ENCODE peak calls at places on chromosomes 11 and 22, in six cellular contexts. S is astrocyte; P is tibial artery; R is CD8-positive, alpha-beta T cell; G is MCF 10A; A is heart right ventricle. E is an unnamed sample.

GRCh38 chr11:17267576-17267975 is 9.0 kb upstream of the NUCB2 start:
- DNase-seq in S (peak), R (no peak), A (no peak), G (peak), P (no peak), E (no peak)

GRCh38 chr22:38506118-38506962 is at the start of gene DDX17:
- DNase-seq in P (peak), S (peak), R (peak), G (peak), A (peak), E (peak)

GRCh38 chr11:65793144-65793581 is 6.3 kb downstream of the OVOL1 start:
- DNase-seq in P (no peak), A (no peak), R (no peak), G (peak), S (no peak), E (no peak)

GRCh38 chr11:122038543-122038942 is 77.5 kb downstream of the BLID start:
- DNase-seq in R (no peak), P (no peak), A (no peak), G (no peak), S (peak), E (peak)

GRCh38 chr11:34407121-34407813 is 31.5 kb upstream of the CAT start:
- DNase-seq in R (no peak), G (no peak), P (no peak), S (no peak), A (no peak), E (no peak)

GRCh38 chr11:75543808-75544207 is 18.1 kb upstream of the GDPD5 start:
- DNase-seq in R (no peak), A (no peak), S (no peak), G (no peak), P (no peak), E (no peak)

GRCh38 chr11:17010851-17011420 is 3.3 kb downstream of the PLEKHA7 start:
- DNase-seq in P (no peak), S (no peak), A (no peak), R (no peak), G (no peak), E (no peak)

GRCh38 chr22:28297504-28297903 is 378.4 kb upstream of the PITPNB start:
- DNase-seq in R (no peak), A (no peak), S (peak), P (no peak), G (no peak), E (peak)

GRCh38 chr11:65589444-65590239 is 6.0 kb downstream of the KCNK7 start:
- DNase-seq in A (no peak), S (no peak), G (no peak), R (no peak), P (no peak), E (no peak)

GRCh38 chr11:103798029-103798428 is 238.4 kb upstream of the DDI1 start:
- DNase-seq in S (peak), A (no peak), G (no peak), R (no peak), P (no peak), E (peak)

DNA sequence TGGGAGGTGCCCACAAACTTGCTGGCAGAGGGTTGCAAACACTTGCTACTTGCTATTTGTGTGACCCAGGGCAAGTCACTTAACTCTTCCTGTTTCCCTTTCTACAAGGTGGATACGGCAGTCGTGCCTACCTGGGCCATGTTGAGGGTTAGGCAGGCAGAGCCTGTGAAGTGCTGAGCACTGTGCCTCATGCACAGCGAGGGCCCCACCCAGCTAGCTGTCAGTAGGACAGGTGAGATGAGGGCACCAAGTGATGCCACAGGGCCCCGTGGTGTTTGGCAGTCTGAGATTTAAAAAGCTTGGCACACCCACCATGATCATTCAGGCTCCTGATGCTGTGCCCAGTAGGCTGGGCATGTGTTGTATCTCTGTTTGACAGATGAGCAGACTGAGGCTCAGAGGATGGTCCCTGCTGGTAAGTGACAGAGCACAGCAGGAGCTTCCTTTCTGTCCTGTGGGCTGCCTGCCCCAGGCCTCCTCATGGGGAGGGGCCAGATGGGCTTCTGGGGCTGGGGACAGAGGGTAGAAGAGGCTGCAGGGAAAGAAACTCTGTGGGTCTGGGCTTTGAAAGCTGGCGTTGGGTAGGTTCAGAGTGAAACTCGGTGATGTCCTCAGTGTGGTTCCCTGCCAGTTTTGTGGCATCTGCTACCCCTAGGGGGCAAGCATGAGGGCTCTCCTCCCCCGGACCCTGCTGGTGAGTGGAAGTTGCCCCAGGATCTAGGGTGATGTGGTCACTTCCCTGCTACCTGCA is 59.3 kb downstream of the TSPAN18 start:
- DNase-seq in A (no peak), P (no peak), S (no peak), R (no peak), G (no peak), E (no peak)
- TF ChIP-seq CTCF in A (no peak), P (no peak), S (no peak), R (no peak), G (no peak), E (no peak)

GRCh38 chr11:68643576-68643975 is 40.8 kb upstream of the GAL start:
- DNase-seq in P (no peak), S (no peak), G (no peak), R (no peak), A (no peak), E (peak)
- TF ChIP-seq CTCF in P (no peak), S (no peak), G (no peak), R (no peak), A (no peak), E (peak)

DNA sequence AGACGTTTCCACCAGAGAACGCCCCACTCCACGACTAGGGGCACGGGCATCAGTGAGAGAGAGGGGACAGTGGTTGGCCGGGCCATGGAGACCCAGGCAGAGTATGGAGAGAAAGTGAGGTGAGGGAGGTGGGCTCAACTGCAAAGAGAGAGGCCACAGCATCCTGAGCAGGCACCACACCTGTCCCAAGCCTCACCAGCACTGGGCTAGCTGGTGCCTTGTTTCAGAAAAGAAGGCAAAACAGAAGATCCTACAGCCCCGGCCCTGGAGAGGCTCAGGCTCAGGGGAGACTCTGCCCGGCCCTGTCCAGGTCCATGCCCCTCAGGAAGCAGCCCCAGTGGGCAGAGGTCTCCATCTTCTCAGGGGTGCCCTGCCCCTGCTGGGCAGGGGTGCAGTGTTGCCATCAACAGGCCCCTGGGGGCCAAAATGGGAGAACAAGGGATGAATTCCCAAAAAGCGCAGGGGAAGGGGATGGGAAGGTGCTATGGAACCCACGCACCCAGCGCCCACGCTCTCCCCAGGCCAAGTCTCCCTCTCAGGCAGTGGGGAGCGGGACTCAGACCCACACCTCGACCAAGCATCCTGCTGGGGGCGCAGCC is 6.0 kb downstream of the TSPAN32 start:
- DNase-seq in A (no peak), R (no peak), S (no peak), P (no peak), G (no peak), E (no peak)
- TF ChIP-seq CTCF in A (no peak), R (no peak), S (no peak), P (no peak), G (no peak), E (no peak)

GRCh38 chr11:101807521-101807920 is 107.3 kb upstream of the CEP126 start:
- DNase-seq in S (no peak), P (no peak), R (no peak), G (no peak), A (no peak), E (peak)
- TF ChIP-seq CTCF in S (no peak), P (no peak), R (no peak), G (no peak), A (no peak), E (no peak)

DNA sequence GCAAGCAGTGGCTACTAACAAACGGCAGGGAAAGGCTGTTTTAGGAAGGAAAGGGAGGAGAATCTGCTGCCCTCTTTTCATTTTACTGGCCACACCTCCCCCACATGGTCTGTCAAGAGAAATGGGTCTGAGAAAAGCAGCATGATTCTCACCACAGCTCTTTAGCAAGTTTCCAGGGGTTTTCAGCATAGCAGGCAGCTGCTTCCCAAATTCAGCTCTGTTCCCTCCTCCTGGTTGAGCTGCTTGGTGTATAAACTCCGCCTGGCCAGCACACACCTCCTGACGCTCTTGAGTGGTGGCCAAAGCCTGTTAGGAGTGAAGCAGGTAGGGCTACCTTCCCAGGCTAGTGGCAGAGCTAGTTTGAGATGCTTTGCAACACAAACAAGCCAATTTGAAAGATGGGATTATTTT is 438.5 kb upstream of the CCDC90B start:
- DNase-seq in G (peak), A (no peak), P (no peak), R (no peak), S (no peak), E (peak)
- TF ChIP-seq CTCF in G (no peak), A (no peak), P (no peak), R (no peak), S (no peak), E (no peak)

DNA sequence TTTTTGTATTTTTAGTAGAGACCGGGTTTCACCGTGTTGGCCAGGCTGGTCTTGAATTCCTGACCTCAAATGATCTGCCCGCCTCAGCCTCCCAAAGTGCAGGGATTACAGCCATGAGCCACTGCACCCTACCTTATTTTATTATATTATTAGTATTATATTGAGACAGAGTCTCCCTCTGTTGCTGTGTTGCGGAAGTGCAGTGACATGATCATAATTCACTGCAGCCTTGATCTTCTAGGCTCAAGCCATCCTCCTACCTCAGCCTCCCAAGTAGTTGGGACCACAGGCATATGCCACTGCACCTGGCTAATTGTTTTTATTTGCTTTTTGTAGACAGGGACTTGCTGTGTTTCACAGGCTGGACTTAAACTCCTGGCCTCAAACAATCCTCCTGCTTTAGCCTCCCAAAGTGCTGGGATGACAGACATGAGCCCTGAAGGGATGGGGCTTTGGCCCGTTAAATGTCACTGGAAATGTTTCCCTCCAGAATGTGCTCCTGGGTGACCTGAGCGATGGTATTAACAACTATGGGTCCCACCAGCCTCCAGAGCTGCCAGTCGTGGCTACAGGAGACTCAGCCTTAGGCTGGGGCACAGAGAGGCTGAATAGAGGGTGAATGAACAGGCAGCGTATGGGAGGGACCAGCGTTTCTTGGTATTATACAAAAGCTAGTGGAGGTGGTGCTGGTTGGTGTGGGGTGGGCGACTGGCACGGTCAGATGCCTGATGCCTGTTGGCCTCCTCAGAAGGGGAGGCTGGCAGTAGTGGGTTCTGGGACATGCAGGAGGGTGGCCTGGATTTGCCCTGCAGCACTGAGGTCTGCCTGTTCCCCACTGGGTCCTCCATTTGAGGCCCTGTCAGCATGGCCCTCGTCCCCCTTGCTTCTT is 7.3 kb downstream of the TANGO2 start:
- DNase-seq in P (no peak), G (peak), S (no peak), R (no peak), A (no peak), E (no peak)
- TF ChIP-seq CTCF in P (no peak), G (peak), S (peak), R (no peak), A (no peak), E (peak)

DNA sequence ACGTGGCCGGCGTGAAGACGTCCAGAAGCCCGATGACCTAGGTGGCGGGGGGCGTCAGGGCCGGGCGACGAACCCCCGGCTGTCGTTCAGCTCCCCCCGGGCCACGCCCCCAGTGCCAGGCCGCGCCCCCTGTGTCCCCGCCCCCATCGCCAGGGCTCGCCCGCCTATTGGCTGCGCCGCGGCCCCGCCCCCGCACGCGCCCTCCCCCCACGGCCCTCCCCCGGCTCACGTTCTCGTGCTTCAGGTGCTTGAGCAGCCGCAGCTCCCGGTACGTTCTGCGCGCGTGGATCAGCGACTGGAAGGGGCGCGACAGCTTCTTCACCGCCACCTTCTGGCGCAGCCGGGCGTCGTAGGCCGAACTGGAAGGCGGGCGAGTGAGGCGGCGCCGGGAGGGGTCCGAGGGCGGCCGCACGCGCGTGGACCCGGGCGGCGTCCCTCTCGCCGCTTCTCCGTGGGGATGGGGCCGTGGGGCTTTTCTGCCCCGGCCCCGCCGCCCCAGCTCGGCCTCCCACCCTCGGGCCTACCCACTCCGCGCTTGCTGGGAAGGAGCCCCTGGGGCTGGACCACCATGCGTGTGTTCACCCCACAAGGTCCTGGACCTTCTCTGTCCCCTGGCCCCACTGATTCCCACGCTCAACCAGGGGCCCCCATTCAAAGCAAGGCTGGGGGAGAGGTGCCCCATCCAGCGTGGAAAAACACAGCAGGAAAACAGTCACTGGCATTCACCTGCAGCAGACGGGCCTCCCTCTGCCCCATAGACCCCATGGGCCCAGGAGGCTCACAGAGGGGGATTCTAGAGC is 2.4 kb downstream of the MAPK11 start:
- DNase-seq in P (no peak), S (no peak), A (peak), R (peak), G (peak), E (peak)
- TF ChIP-seq CTCF in P (no peak), S (no peak), A (no peak), R (no peak), G (no peak), E (peak)

GRCh38 chr11:101974255-101974654 is 57.9 kb upstream of the ANGPTL5 start:
- DNase-seq in A (no peak), S (no peak), P (no peak), R (no peak), G (no peak), E (peak)
- TF ChIP-seq CTCF in A (no peak), S (no peak), P (no peak), R (no peak), G (no peak), E (peak)

DNA sequence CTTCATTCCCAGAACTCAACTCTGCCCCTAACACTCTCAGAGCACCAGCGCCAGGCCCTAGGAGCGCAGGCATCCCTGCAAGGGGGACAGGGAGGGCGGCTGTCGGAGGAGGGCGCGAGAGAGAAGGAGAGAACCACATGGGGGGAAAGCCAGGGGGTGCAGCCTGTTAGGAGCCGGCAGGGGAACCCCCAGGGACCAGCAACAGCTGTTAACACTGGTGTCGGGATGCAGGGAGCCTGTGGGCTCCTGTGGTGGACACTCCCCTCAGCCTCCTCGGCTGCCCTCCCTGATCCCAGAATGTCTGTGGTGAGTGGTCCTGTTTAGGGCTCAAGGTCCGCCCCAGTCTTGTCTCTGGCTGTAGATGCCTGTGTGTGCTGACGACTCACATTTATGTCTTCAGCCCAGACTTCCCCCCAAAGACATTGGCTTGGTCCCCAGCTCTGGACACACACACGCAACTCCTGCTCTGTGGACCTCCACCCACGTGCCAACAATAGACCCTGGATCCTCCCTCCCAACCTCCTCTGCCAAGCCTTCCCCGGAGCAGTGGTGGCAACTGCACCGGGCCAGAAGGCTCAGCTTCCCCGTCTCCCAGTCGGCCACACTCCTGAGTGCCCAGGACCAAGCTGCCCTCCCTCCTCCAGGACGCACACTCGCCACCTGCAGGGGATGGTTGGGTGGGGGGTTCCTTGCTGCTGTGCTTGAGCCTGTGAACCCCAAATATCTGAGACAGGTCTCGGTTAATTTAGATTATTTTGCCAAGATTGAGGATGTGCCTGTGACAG is 817 bp upstream of the IFITM5 start:
- DNase-seq in R (no peak), S (no peak), A (peak), P (no peak), G (no peak), E (no peak)
- TF ChIP-seq CTCF in R (peak), S (no peak), A (no peak), P (no peak), G (no peak), E (peak)

GRCh38 chr11:46896719-46897406 is 21.5 kb downstream of the LRP4 start:
- DNase-seq in P (no peak), R (no peak), A (no peak), S (no peak), G (peak), E (peak)
- TF ChIP-seq CTCF in P (no peak), R (no peak), A (no peak), S (peak), G (peak), E (peak)

E was measured in fibroblast of lung.